ENCODE peak calls at places on chromosomes 3 and 15, in ten cellular contexts. One of them, this sample, is unnamed.

GRCh38 chr3:120645083-120645800 is 36.8 kb downstream of the HGD start:
- DNase-seq in C1 segment of cervical spinal cord: no peak
- DNase-seq in mesendoderm: peak
- DNase-seq in SW 1271: no peak
- DNase-seq in stimulated activated naive B cell treated with anti-CD40 and anti-IgM and Interleukin-4, amounts not matched to agents 10 μg/mL and 1 μg/mL and 100 μg/mL, for 72 hours: no peak
- DNase-seq in pancreas: no peak
- DNase-seq in NCI-H524: peak
- DNase-seq in EL: peak
- DNase-seq in choroid plexus epithelial cell: peak
- DNase-seq in sciatic nerve: no peak
- DNase-seq in this sample: peak

GRCh38 chr3:168025076-168025475 is 70.6 kb downstream of the GOLIM4 start:
- DNase-seq in C1 segment of cervical spinal cord: no peak
- DNase-seq in mesendoderm: no peak
- DNase-seq in SW 1271: no peak
- DNase-seq in stimulated activated naive B cell treated with anti-CD40 and anti-IgM and Interleukin-4, amounts not matched to agents 10 μg/mL and 1 μg/mL and 100 μg/mL, for 72 hours: no peak
- DNase-seq in pancreas: no peak
- DNase-seq in NCI-H524: no peak
- DNase-seq in EL: peak
- DNase-seq in choroid plexus epithelial cell: peak
- DNase-seq in sciatic nerve: no peak
- DNase-seq in this sample: no peak

GRCh38 chr3:138862531-138862923 is 27.8 kb upstream of the PIK3CB start:
- DNase-seq in C1 segment of cervical spinal cord: no peak
- DNase-seq in mesendoderm: peak
- DNase-seq in SW 1271: no peak
- DNase-seq in stimulated activated naive B cell treated with anti-CD40 and anti-IgM and Interleukin-4, amounts not matched to agents 10 μg/mL and 1 μg/mL and 100 μg/mL, for 72 hours: no peak
- DNase-seq in pancreas: peak
- DNase-seq in NCI-H524: no peak
- DNase-seq in EL: no peak
- DNase-seq in choroid plexus epithelial cell: peak
- DNase-seq in sciatic nerve: no peak
- DNase-seq in this sample: no peak

GRCh38 chr3:52722491-52722890 is 16.6 kb downstream of the SPCS1 start:
- DNase-seq in C1 segment of cervical spinal cord: no peak
- DNase-seq in mesendoderm: no peak
- DNase-seq in SW 1271: no peak
- DNase-seq in stimulated activated naive B cell treated with anti-CD40 and anti-IgM and Interleukin-4, amounts not matched to agents 10 μg/mL and 1 μg/mL and 100 μg/mL, for 72 hours: no peak
- DNase-seq in pancreas: no peak
- DNase-seq in NCI-H524: no peak
- DNase-seq in EL: peak
- DNase-seq in choroid plexus epithelial cell: no peak
- DNase-seq in sciatic nerve: no peak
- DNase-seq in this sample: no peak

GRCh38 chr3:52683611-52684010 is 2.1 kb downstream of the PBRM1 start:
- DNase-seq in C1 segment of cervical spinal cord: no peak
- DNase-seq in mesendoderm: no peak
- DNase-seq in SW 1271: no peak
- DNase-seq in stimulated activated naive B cell treated with anti-CD40 and anti-IgM and Interleukin-4, amounts not matched to agents 10 μg/mL and 1 μg/mL and 100 μg/mL, for 72 hours: no peak
- DNase-seq in pancreas: no peak
- DNase-seq in NCI-H524: no peak
- DNase-seq in EL: no peak
- DNase-seq in choroid plexus epithelial cell: peak
- DNase-seq in sciatic nerve: no peak
- DNase-seq in this sample: no peak

GRCh38 chr3:126152458-126152857 is 27.9 kb downstream of the ALDH1L1 start:
- DNase-seq in C1 segment of cervical spinal cord: no peak
- DNase-seq in mesendoderm: no peak
- DNase-seq in SW 1271: no peak
- DNase-seq in stimulated activated naive B cell treated with anti-CD40 and anti-IgM and Interleukin-4, amounts not matched to agents 10 μg/mL and 1 μg/mL and 100 μg/mL, for 72 hours: no peak
- DNase-seq in pancreas: no peak
- DNase-seq in NCI-H524: no peak
- DNase-seq in EL: no peak
- DNase-seq in choroid plexus epithelial cell: no peak
- DNase-seq in sciatic nerve: peak
- DNase-seq in this sample: no peak

GRCh38 chr3:195151866-195152526 is 119.0 kb downstream of the XXYLT1 start:
- DNase-seq in C1 segment of cervical spinal cord: no peak
- DNase-seq in mesendoderm: peak
- DNase-seq in SW 1271: peak
- DNase-seq in stimulated activated naive B cell treated with anti-CD40 and anti-IgM and Interleukin-4, amounts not matched to agents 10 μg/mL and 1 μg/mL and 100 μg/mL, for 72 hours: no peak
- DNase-seq in pancreas: no peak
- DNase-seq in NCI-H524: no peak
- DNase-seq in EL: peak
- DNase-seq in choroid plexus epithelial cell: peak
- DNase-seq in sciatic nerve: no peak
- DNase-seq in this sample: no peak

GRCh38 chr3:175146258-175146657 is 287.1 kb downstream of the NAALADL2 start:
- DNase-seq in C1 segment of cervical spinal cord: no peak
- DNase-seq in mesendoderm: no peak
- DNase-seq in SW 1271: no peak
- DNase-seq in stimulated activated naive B cell treated with anti-CD40 and anti-IgM and Interleukin-4, amounts not matched to agents 10 μg/mL and 1 μg/mL and 100 μg/mL, for 72 hours: no peak
- DNase-seq in pancreas: no peak
- DNase-seq in NCI-H524: no peak
- DNase-seq in EL: peak
- DNase-seq in choroid plexus epithelial cell: peak
- DNase-seq in sciatic nerve: no peak
- DNase-seq in this sample: no peak

GRCh38 chr3:189237516-189237915 is 65.7 kb downstream of the TPRG1 start:
- DNase-seq in C1 segment of cervical spinal cord: no peak
- DNase-seq in mesendoderm: no peak
- DNase-seq in SW 1271: no peak
- DNase-seq in stimulated activated naive B cell treated with anti-CD40 and anti-IgM and Interleukin-4, amounts not matched to agents 10 μg/mL and 1 μg/mL and 100 μg/mL, for 72 hours: no peak
- DNase-seq in pancreas: no peak
- DNase-seq in NCI-H524: no peak
- DNase-seq in EL: peak
- DNase-seq in choroid plexus epithelial cell: peak
- DNase-seq in sciatic nerve: no peak
- DNase-seq in this sample: no peak

GRCh38 chr3:108208831-108209230 is 13.4 kb downstream of the IFT57 start:
- DNase-seq in C1 segment of cervical spinal cord: no peak
- DNase-seq in mesendoderm: no peak
- DNase-seq in SW 1271: no peak
- DNase-seq in stimulated activated naive B cell treated with anti-CD40 and anti-IgM and Interleukin-4, amounts not matched to agents 10 μg/mL and 1 μg/mL and 100 μg/mL, for 72 hours: peak
- DNase-seq in pancreas: no peak
- DNase-seq in NCI-H524: no peak
- DNase-seq in EL: no peak
- DNase-seq in choroid plexus epithelial cell: no peak
- DNase-seq in sciatic nerve: no peak
- DNase-seq in this sample: no peak

GRCh38 chr15:101250331-101250730 is 1.5 kb downstream of the CHSY1 start:
- DNase-seq in C1 segment of cervical spinal cord: no peak
- DNase-seq in mesendoderm: no peak
- DNase-seq in SW 1271: no peak
- DNase-seq in stimulated activated naive B cell treated with anti-CD40 and anti-IgM and Interleukin-4, amounts not matched to agents 10 μg/mL and 1 μg/mL and 100 μg/mL, for 72 hours: no peak
- DNase-seq in pancreas: no peak
- DNase-seq in NCI-H524: no peak
- DNase-seq in EL: peak
- DNase-seq in choroid plexus epithelial cell: peak
- DNase-seq in sciatic nerve: no peak
- DNase-seq in this sample: no peak

GRCh38 chr3:47781326-47781684 is 388 bp downstream of the SMARCC1 start:
- DNase-seq in C1 segment of cervical spinal cord: no peak
- DNase-seq in mesendoderm: peak
- DNase-seq in SW 1271: no peak
- DNase-seq in stimulated activated naive B cell treated with anti-CD40 and anti-IgM and Interleukin-4, amounts not matched to agents 10 μg/mL and 1 μg/mL and 100 μg/mL, for 72 hours: peak
- DNase-seq in pancreas: peak
- DNase-seq in NCI-H524: no peak
- DNase-seq in EL: peak
- DNase-seq in choroid plexus epithelial cell: no peak
- DNase-seq in sciatic nerve: peak
- DNase-seq in this sample: peak

GRCh38 chr3:133136114-133137041 is 98.2 kb downstream of the TMEM108 start:
- DNase-seq in C1 segment of cervical spinal cord: no peak
- DNase-seq in mesendoderm: no peak
- DNase-seq in SW 1271: no peak
- DNase-seq in stimulated activated naive B cell treated with anti-CD40 and anti-IgM and Interleukin-4, amounts not matched to agents 10 μg/mL and 1 μg/mL and 100 μg/mL, for 72 hours: no peak
- DNase-seq in pancreas: no peak
- DNase-seq in NCI-H524: no peak
- DNase-seq in EL: no peak
- DNase-seq in choroid plexus epithelial cell: peak
- DNase-seq in sciatic nerve: no peak
- DNase-seq in this sample: no peak

GRCh38 chr15:52103217-52104207 is 9.1 kb downstream of the BCL2L10 start:
- DNase-seq in C1 segment of cervical spinal cord: no peak
- DNase-seq in mesendoderm: peak
- DNase-seq in SW 1271: peak
- DNase-seq in stimulated activated naive B cell treated with anti-CD40 and anti-IgM and Interleukin-4, amounts not matched to agents 10 μg/mL and 1 μg/mL and 100 μg/mL, for 72 hours: no peak
- DNase-seq in pancreas: peak
- DNase-seq in NCI-H524: no peak
- DNase-seq in EL: peak
- DNase-seq in choroid plexus epithelial cell: peak
- DNase-seq in sciatic nerve: no peak
- DNase-seq in this sample: peak

GRCh38 chr3:177357352-177358084 is 160.2 kb upstream of the TBL1XR1 start:
- DNase-seq in C1 segment of cervical spinal cord: no peak
- DNase-seq in mesendoderm: peak
- DNase-seq in SW 1271: peak
- DNase-seq in stimulated activated naive B cell treated with anti-CD40 and anti-IgM and Interleukin-4, amounts not matched to agents 10 μg/mL and 1 μg/mL and 100 μg/mL, for 72 hours: no peak
- DNase-seq in pancreas: peak
- DNase-seq in NCI-H524: no peak
- DNase-seq in EL: peak
- DNase-seq in choroid plexus epithelial cell: peak
- DNase-seq in sciatic nerve: no peak
- DNase-seq in this sample: no peak

This sample was measured in anterior cingulate cortex.